ENCODE peak calls at places on chromosomes 2 and 18, in five cellular contexts. Y is fibroblast of lung, S is AML-193, Z is astrocyte of the spinal cord, B is nephron progenitor cell. M is an unnamed sample.

GRCh38 chr18:79429381-79429780 is 33.7 kb downstream of the NFATC1 start:
- DNase-seq in Y (no peak), B (no peak), Z (no peak), S (no peak), M (no peak)

GRCh38 chr2:38079111-38080052 is 3.4 kb upstream of the CYP1B1 start:
- DNase-seq in Y (no peak), B (no peak), Z (no peak), S (no peak), M (no peak)

GRCh38 chr2:112821142-112821541 is 15.4 kb downstream of the IL1B start:
- DNase-seq in Y (no peak), Z (no peak), S (no peak), B (no peak), M (no peak)

GRCh38 chr2:40809156-40809555 is 357.3 kb upstream of the SLC8A1 start:
- DNase-seq in B (no peak), S (no peak), Y (no peak), Z (no peak), M (no peak)

GRCh38 chr2:172397136-172397825 is 30.1 kb upstream of the ITGA6 start:
- DNase-seq in Y (no peak), B (no peak), S (no peak), Z (no peak), M (no peak)

GRCh38 chr2:121184248-121184862 is 100.6 kb downstream of the TFCP2L1 start:
- DNase-seq in Y (no peak), B (no peak), Z (no peak), S (no peak), M (no peak)

GRCh38 chr2:83531211-83531610 is 927.9 kb downstream of the SUCLG1 start:
- DNase-seq in B (no peak), S (no peak), Z (no peak), Y (peak), M (no peak)

GRCh38 chr2:38875227-38875575 is 533 bp downstream of the DHX57 start:
- DNase-seq in S (no peak), Z (peak), Y (peak), B (no peak), M (no peak)